ENCODE peak calls at places on chromosomes 7 and 10, in six cellular contexts. W, S, I, G, Z and R are unnamed samples.

GRCh38 chr7:82841828-82842227 is 320.9 kb downstream of the PCLO start:
- DNase-seq in S (peak), W (no peak), G (no peak), I (peak), Z (no peak), R (no peak)

GRCh38 chr7:37205451-37205850 is 243.2 kb downstream of the ELMO1 start:
- DNase-seq in W (no peak), I (no peak), S (no peak), G (no peak), Z (no peak), R (no peak)

GRCh38 chr10:78749200-78749599 is 319.6 kb upstream of the ZMIZ1 start:
- DNase-seq in G (no peak), W (no peak), S (no peak), I (no peak), Z (no peak), R (no peak)

GRCh38 chr10:132231656-132232552 is 45.2 kb downstream of the DPYSL4 start:
- DNase-seq in Z (no peak), G (no peak), S (no peak), I (no peak), W (no peak), R (no peak)

GRCh38 chr7:22445140-22445722 is 54.8 kb downstream of the STEAP1B start:
- DNase-seq in S (no peak), W (no peak), I (peak), Z (no peak), G (no peak), R (peak)

GRCh38 chr7:23273141-23273599 is 26.0 kb upstream of the MALSU1 start:
- DNase-seq in Z (peak), S (peak), G (peak), W (peak), I (peak), R (peak)

GRCh38 chr10:71975891-71976725 is 11.9 kb downstream of the CHST3 start:
- DNase-seq in Z (peak), S (peak), W (no peak), G (no peak), I (peak), R (peak)

GRCh38 chr7:109986701-109987100 is 1104.2 kb upstream of the LRRN3 start:
- DNase-seq in I (no peak), W (no peak), S (no peak), G (no peak), Z (no peak), R (no peak)

GRCh38 chr10:24381235-24382010 is 172.5 kb downstream of the KIAA1217 start:
- DNase-seq in W (no peak), S (no peak), I (peak), Z (no peak), G (no peak), R (no peak)

GRCh38 chr7:99597762-99598501 is at the start of gene TMEM225B:
- DNase-seq in W (no peak), Z (no peak), G (no peak), I (no peak), S (no peak), R (no peak)

GRCh38 chr10:63412304-63412703 is 53.5 kb downstream of the JMJD1C start:
- DNase-seq in G (no peak), W (no peak), Z (no peak), I (no peak), S (no peak), R (no peak)

GRCh38 chr10:5776881-5777197 is 36.4 kb downstream of the GDI2 start:
- DNase-seq in S (peak), W (no peak), Z (no peak), G (no peak), I (peak), R (no peak)

GRCh38 chr7:16616542-16616941 is 29.0 kb downstream of the ANKMY2 start:
- DNase-seq in S (no peak), G (no peak), Z (no peak), W (no peak), I (no peak), R (no peak)

GRCh38 chr10:64396105-64396504 is 874.9 kb downstream of the REEP3 start:
- DNase-seq in S (peak), W (no peak), I (peak), Z (no peak), G (no peak), R (no peak)

GRCh38 chr10:86333813-86334514 is 32.6 kb downstream of the GRID1 start:
- DNase-seq in Z (no peak), S (no peak), W (no peak), I (no peak), G (no peak), R (no peak)

GRCh38 chr7:142898377-142899235 is 13.1 kb upstream of the TRPV6 start:
- DNase-seq in G (no peak), I (no peak), Z (no peak), S (no peak), W (no peak), R (no peak)

GRCh38 chr10:82160291-82160690 is 285.3 kb downstream of the NRG3 start:
- DNase-seq in S (no peak), W (no peak), G (no peak), Z (no peak), I (no peak), R (no peak)